ENCODE peak calls at places on chromosomes 5 and 9, in four cellular contexts. L is SK-N-SH, D is HepG2, N is GM12878. O is an unnamed sample.

GRCh38 chr5:64229163-64229774 is 63.6 kb downstream of the RNF180 start:
- DNase-seq in L (peak), D (peak), N (no peak), O (peak)

GRCh38 chr9:99465231-99465891 is 243.3 kb downstream of the SEC61B start:
- DNase-seq in L (peak), D (no peak), N (no peak), O (no peak)

GRCh38 chr5:139638736-139639618 is 9.2 kb upstream of the CXXC5 start:
- DNase-seq in L (peak), D (no peak), N (no peak), O (no peak)

GRCh38 chr5:72096602-72097205 is 10.6 kb upstream of the MAP1B start:
- DNase-seq in L (no peak), D (no peak), N (no peak), O (no peak)

GRCh38 chr9:132989414-132989996 is 11.0 kb downstream of the GFI1B start:
- DNase-seq in L (no peak), D (no peak), N (no peak), O (no peak)

GRCh38 chr9:77793909-77794308 is 145.8 kb upstream of the GNA14 start:
- DNase-seq in L (no peak), D (no peak), N (no peak), O (peak)

GRCh38 chr5:138212828-138213160 is 329 bp downstream of the CDC23 start:
- DNase-seq in L (no peak), D (no peak), N (no peak), O (peak)

GRCh38 chr5:37133939-37134338 is 115.2 kb downstream of the CPLANE1 start:
- DNase-seq in L (no peak), D (no peak), N (no peak), O (no peak)

GRCh38 chr5:141560141-141560540 is 58.7 kb downstream of the DIAPH1 start:
- DNase-seq in L (no peak), D (no peak), N (no peak), O (no peak)

GRCh38 chr9:36548454-36548853 is 24.2 kb upstream of the MELK start:
- DNase-seq in L (no peak), D (no peak), N (no peak), O (no peak)

GRCh38 chr9:108469654-108470053 is 386.1 kb downstream of the ACTL7B start:
- DNase-seq in L (no peak), D (no peak), N (no peak), O (no peak)

GRCh38 chr5:79493596-79494343 is 20.2 kb downstream of the HOMER1 start:
- DNase-seq in L (no peak), D (no peak), N (no peak), O (no peak)

GRCh38 chr5:25553082-25553481 is 908.3 kb upstream of the CDH10 start:
- DNase-seq in L (no peak), D (no peak), N (no peak), O (no peak)

GRCh38 chr5:125798311-125798710 is 624.9 kb upstream of the GRAMD2B start:
- DNase-seq in L (no peak), D (no peak), N (no peak), O (no peak)

GRCh38 chr5:54226215-54226614 is 84.2 kb downstream of the ARL15 start:
- DNase-seq in L (no peak), D (no peak), N (no peak), O (no peak)

GRCh38 chr5:67192719-67193464 is 3.7 kb downstream of the CD180 start:
- DNase-seq in L (no peak), D (no peak), N (no peak), O (no peak)

GRCh38 chr9:89153618-89154017 is 25.0 kb downstream of the SHC3 start:
- DNase-seq in L (no peak), D (no peak), N (no peak), O (peak)

GRCh38 chr5:139863361-139863760 is 67.8 kb downstream of the PSD2 start:
- DNase-seq in L (no peak), D (no peak), N (no peak), O (no peak)

GRCh38 chr9:98491231-98491651 is 217.5 kb downstream of the GABBR2 start:
- DNase-seq in L (no peak), D (peak), N (no peak), O (no peak)

GRCh38 chr5:75512383-75513074 is 838 bp downstream of the POLK start:
- DNase-seq in L (no peak), D (peak), N (no peak), O (no peak)

GRCh38 chr5:75511435-75512382 is at the start of the genes CERT1 and POLK:
- DNase-seq in L (peak), D (peak), N (peak), O (peak)

GRCh38 chr5:75510417-75510835 is 1.0 kb downstream of the CERT1 start:
- DNase-seq in L (no peak), D (peak), N (no peak), O (no peak)

GRCh38 chr5:75509956-75510355 is 1.5 kb downstream of the CERT1 start:
- DNase-seq in L (peak), D (peak), N (no peak), O (peak)

GRCh38 chr5:75510836-75511434 is 494 bp downstream of the CERT1 start:
- DNase-seq in L (peak), D (peak), N (no peak), O (peak)
- TF ChIP-seq PBX3 in L (no peak), D (peak), N (no peak), O (no peak)

GRCh38 chr5:127066721-127067120 is 6.6 kb downstream of the C5orf63 start:
- DNase-seq in L (no peak), D (no peak), N (no peak), O (no peak)

GRCh38 chr5:127072861-127073846 is at the start of gene C5orf63:
- DNase-seq in L (peak), D (peak), N (peak), O (peak)

GRCh38 chr5:127064253-127064652 is 9.0 kb downstream of the C5orf63 start:
- DNase-seq in L (no peak), D (no peak), N (no peak), O (no peak)

GRCh38 chr5:127070243-127070642 is 3.1 kb downstream of the C5orf63 start:
- DNase-seq in L (no peak), D (no peak), N (no peak), O (no peak)

DNA sequence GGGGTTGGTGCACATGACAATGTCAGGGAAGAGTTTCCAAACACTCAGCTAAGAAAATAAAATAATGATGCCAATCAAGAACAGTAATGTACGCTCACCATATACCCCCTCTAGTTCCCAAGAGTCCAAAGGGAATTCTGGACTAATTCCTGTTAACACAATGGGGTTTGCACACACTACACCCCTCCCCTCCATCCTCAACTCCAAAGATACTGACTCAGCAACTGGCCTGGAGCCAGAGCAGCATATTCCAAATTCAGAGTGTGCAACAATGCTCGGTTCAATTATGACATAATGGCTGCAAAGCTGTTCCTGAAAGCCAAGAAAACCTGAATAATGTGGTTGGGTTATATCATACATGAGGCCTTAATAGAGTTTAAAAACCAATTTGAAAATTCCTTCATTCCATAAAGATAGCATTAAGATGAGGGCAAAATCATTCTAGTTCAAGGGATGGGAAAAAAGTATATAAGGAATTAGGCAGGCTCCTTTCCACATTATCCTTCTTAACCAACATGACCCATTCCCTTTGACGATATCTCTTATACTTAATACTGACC is 4.5 kb downstream of the C5orf63 start:
- DNase-seq in L (no peak), D (no peak), N (no peak), O (no peak)
- TF ChIP-seq PBX3 in L (peak), D (no peak), N (no peak), O (no peak)

GRCh38 chr9:120905794-120906248 is 20.8 kb downstream of the TRAF1 start:
- DNase-seq in L (no peak), D (no peak), N (no peak), O (no peak)
- TF ChIP-seq PBX3 in L (no peak), D (no peak), N (no peak), O (no peak)

DNA sequence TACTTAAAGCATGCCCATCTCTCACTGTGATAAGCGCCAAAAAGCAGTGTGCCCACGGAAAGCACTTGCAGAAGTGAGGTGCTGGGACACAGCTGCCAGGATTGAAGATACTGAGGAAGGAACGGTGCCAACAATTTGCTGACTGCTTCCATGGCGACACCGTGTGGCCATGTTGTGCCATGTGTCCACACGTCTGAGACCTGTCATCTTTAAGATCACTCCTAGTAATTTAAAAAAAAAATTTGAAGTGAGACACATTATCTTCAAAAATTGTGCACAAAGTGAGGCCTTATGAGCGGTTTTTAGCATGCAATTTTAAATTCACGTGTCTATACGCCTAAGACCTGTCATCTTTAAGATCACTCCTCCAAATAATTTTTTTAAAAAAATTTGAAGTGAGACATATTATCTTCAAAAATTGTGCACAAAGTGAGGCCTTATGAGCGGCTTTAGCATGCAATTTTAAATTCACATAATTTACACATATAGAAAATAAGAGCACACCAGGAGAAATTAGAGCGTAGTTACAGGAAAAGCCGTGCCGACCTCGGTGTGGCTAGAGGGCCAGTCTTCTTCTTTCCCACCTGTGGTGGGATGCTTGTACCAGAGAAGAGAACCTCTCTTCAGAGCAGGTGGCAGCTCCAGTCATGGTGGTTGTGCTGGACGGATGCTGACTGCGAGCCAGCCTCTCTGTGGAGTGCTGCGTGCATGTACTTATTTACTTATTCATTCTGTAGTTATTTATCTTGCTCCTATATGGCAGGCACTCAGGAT is 21.4 kb upstream of the FLT4 start:
- DNase-seq in L (peak), D (peak), N (peak), O (peak)
- TF ChIP-seq PBX3 in L (no peak), D (no peak), N (no peak), O (no peak)

GRCh38 chr5:115625579-115626443 is at the start of gene TMED7:
- DNase-seq in L (peak), D (peak), N (peak), O (peak)

GRCh38 chr5:115627295-115627825 is 1.5 kb upstream of the TMED7 start:
- DNase-seq in L (no peak), D (no peak), N (no peak), O (no peak)

GRCh38 chr5:115626444-115626823 is 598 bp upstream of the TMED7 start:
- DNase-seq in L (no peak), D (no peak), N (no peak), O (no peak)

GRCh38 chr5:115634343-115635132 is 8.7 kb upstream of the TMED7 start:
- DNase-seq in L (peak), D (peak), N (peak), O (peak)

DNA sequence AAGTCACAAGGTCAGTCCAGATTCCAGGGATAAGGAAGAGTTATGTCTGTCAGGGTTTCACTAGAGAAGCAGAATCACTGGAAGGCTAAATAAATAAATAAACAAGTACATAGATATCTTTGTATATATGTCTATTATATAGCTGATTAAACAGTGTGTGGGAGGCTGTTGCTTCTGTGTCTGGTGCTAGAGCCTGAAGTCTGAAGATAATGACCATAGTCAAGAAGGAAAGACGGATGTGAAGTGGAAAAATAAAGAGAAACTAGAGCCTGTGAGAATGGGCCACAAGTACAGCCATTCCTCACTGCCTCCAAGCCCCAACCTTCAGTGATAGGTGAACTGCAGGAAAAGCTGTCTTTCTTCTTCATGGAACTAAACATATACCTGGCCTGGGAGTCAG is 4.1 kb upstream of the TMED7 start:
- DNase-seq in L (no peak), D (no peak), N (no peak), O (no peak)
- TF ChIP-seq PBX3 in L (no peak), D (no peak), N (no peak), O (no peak)